ENCODE peak calls at places on chromosomes 1 and 21, in five cellular contexts. R is trophoblast cell, O is neuronal stem cell, M is IMR-90, A is H1. B is an unnamed sample. For H3K4me1, the result is how much of the 10 kb centered on the place peaks cover.

GRCh38 chr1:116766616-116767469 is 12.6 kb downstream of the CD2 start:
- DNase-seq in R (peak), A (no peak), M (no peak), O (no peak), B (no peak)

GRCh38 chr1:60878323-60878722 is 204.0 kb upstream of the NFIA start:
- DNase-seq in R (peak), A (no peak), M (no peak), O (no peak), B (no peak)

GRCh38 chr21:38915546-38915945 is 109.8 kb downstream of the ETS2 start:
- DNase-seq in A (no peak), O (no peak), M (no peak), R (no peak), B (no peak)

GRCh38 chr1:43625063-43625780 is 24.7 kb upstream of the KDM4A start:
- DNase-seq in R (peak), O (no peak), M (no peak), A (no peak), B (no peak)

GRCh38 chr1:27097484-27097917 is 57.4 kb downstream of the SLC9A1 start:
- DNase-seq in R (peak), O (peak), A (peak), M (peak), B (peak)

GRCh38 chr1:1299686-1300351 is 7.9 kb downstream of the ACAP3 start:
- DNase-seq in M (no peak), A (no peak), O (no peak), R (no peak), B (peak)

GRCh38 chr1:220631238-220631842 is 58.8 kb upstream of the C1orf115 start:
- DNase-seq in O (no peak), R (peak), M (no peak), A (no peak), B (no peak)

GRCh38 chr1:67850611-67851075 is 17.4 kb upstream of the GNG12 start:
- DNase-seq in R (peak), A (no peak), O (no peak), M (peak), B (no peak)

GRCh38 chr1:22621761-22622160 is 14.7 kb upstream of the C1QA start:
- DNase-seq in O (no peak), M (no peak), R (no peak), A (no peak), B (no peak)

GRCh38 chr1:85544689-85545203 is 35.8 kb upstream of the CCN1 start:
- DNase-seq in A (no peak), R (no peak), M (peak), O (no peak), B (no peak)
- H3K4me2 ChIP-seq in A (no peak), R (no peak), M (peak), O (no peak), B (no peak)

DNA sequence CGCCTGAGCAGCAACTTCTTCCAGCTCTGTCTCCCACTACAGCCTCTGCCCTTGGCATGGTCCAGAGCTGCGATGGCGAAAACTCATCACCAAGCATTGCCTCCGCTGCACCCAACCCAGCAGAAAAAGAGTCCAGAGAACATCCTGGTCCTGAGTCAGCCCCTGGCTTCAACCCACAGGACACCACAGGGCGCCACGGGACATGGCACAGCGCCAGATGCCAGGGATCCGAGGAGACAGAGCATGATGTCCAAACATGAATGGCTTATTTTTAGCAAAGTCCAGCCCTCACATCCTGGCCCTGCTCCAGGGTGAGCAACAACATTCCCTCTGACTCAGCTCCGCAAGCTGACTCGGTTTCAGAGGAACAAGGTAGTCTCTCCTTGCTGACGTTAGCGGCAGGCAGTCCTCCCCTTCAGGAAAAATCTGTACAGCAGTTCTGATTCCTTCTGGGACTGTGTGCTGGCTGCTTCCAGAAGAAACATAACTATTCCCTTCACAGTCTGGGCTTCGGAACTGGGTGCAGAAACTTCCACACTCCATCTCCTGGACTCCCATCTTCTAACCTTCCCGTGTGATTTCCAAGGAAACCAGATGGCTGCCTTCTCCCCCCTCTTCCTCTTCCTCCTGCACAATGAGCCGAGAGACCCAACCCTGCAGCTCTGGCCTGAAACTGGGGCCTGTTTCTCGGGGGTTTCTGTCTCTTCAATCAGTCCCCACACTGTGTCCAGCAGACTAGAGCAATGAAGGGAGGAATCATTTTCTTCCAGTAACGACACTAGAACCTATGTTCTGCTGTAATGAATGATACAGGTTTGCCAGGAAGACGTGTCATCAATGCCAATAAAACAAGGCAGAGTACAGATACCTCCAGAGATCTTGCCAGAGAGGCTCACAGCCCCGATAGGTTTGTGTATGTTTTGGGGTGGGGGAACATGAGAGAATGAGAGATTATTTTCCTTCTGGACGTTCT is 131.2 kb downstream of the TOMM20 start:
- DNase-seq in R (peak), A (no peak), M (peak), O (no peak), B (no peak)
- H4K91ac ChIP-seq in R (peak), A (no peak), M (peak), O (no peak), B (no peak)

GRCh38 chr1:230279583-230279945 is 146.6 kb downstream of the PGBD5 start:
- DNase-seq in M (no peak), A (no peak), R (no peak), O (no peak), B (no peak)

GRCh38 chr1:230280054-230280795 is 145.9 kb downstream of the PGBD5 start:
- DNase-seq in O (no peak), R (no peak), M (no peak), A (no peak), B (no peak)

GRCh38 chr1:230282157-230282556 is 144.0 kb downstream of the PGBD5 start:
- DNase-seq in M (no peak), O (no peak), A (no peak), R (no peak), B (no peak)

GRCh38 chr1:230280906-230281413 is 145.2 kb downstream of the PGBD5 start:
- DNase-seq in A (no peak), O (no peak), M (no peak), R (no peak), B (no peak)

GRCh38 chr1:230281531-230281930 is 144.6 kb downstream of the PGBD5 start:
- DNase-seq in A (no peak), O (no peak), R (no peak), M (peak), B (no peak)
- H3K4me1 ChIP-seq in A (under half), O (under half), R (under half), M (under half), B (under half)

DNA sequence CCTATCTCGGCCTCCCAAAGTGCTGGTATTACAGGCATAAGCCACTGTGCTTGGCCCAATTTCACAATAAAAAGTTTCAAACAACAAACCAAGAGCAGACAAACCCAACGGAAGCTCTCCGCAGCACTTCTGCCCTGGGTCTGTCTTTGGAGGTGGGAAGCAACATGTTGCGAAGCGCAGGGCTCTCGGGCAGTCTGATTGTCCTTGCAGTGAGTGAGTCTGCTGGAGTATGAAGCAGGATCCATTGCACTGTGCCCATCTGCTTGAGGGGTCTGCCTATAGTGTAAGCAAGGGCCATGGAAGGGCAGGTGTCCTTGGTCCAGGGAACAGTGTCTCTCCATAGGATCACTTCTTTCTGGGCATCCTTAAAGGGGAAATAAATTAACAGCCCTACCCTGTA is 14.6 kb upstream of the PARP1 start:
- DNase-seq in O (no peak), M (no peak), A (no peak), R (no peak), B (no peak)
- H3K4me2 ChIP-seq in O (no peak), M (no peak), A (no peak), R (no peak), B (no peak)

GRCh38 chr1:168178227-168178637 is 530 bp upstream of the TIPRL start:
- DNase-seq in O (no peak), A (no peak), R (no peak), M (no peak), B (no peak)
- H4K91ac ChIP-seq in O (no peak), A (no peak), R (peak), M (peak), B (no peak)

GRCh38 chr1:13763991-13764390 is 64.0 kb downstream of the PRDM2 start:
- DNase-seq in A (no peak), O (no peak), R (no peak), M (no peak), B (no peak)

GRCh38 chr1:13760921-13761320 is 60.9 kb downstream of the PRDM2 start:
- DNase-seq in O (no peak), R (no peak), M (no peak), A (no peak), B (no peak)

GRCh38 chr1:13761883-13762282 is 61.9 kb downstream of the PRDM2 start:
- DNase-seq in O (no peak), A (no peak), R (no peak), M (no peak), B (no peak)

GRCh38 chr1:13763264-13763663 is 63.3 kb downstream of the PRDM2 start:
- DNase-seq in M (no peak), A (no peak), O (no peak), R (no peak), B (no peak)

GRCh38 chr1:13762642-13763041 is 62.7 kb downstream of the PRDM2 start:
- DNase-seq in A (no peak), O (no peak), M (no peak), R (no peak), B (no peak)
- H3K4me1 ChIP-seq in A (under half), O (under half), M (under half), R (under half), B (under half)

GRCh38 chr1:174568551-174568950 is 120.8 kb downstream of the GPR52 start:
- DNase-seq in M (no peak), A (no peak), R (no peak), O (no peak), B (no peak)
- H3K4me2 ChIP-seq in M (no peak), A (no peak), R (no peak), O (no peak), B (no peak)

GRCh38 chr1:8162168-8162567 is 136.1 kb upstream of the ERRFI1 start:
- DNase-seq in M (no peak), A (no peak), O (no peak), R (no peak), B (no peak)
- H4K91ac ChIP-seq in M (no peak), A (peak), O (no peak), R (peak), B (no peak)

B was measured in H9.